ENCODE peak calls at places on chromosomes 2 and 18, in four cellular contexts. One of them, this sample, is unnamed.
A peak's percentile ranks its signal among the peaks of the same experiment; 100 is the strongest.

GRCh38 chr2:104945866-104946265 is 92.0 kb downstream of the POU3F3 start:
- DNase-seq in tibial artery: no peak
- DNase-seq in kidney: no peak
- DNase-seq in GM23338: no peak
- DNase-seq in this sample: no peak

GRCh38 chr2:166653185-166653813 is 159.2 kb upstream of the SCN7A start:
- DNase-seq in tibial artery: no peak
- DNase-seq in kidney: no peak
- DNase-seq in GM23338: no peak
- DNase-seq in this sample: no peak

GRCh38 chr2:207107551-207107950 is 58.2 kb downstream of the KLF7 start:
- DNase-seq in tibial artery: no peak
- DNase-seq in kidney: peak; percentile 49
- DNase-seq in GM23338: no peak
- DNase-seq in this sample: no peak

GRCh38 chr18:10495936-10496335 is 29.9 kb upstream of the NAPG start:
- DNase-seq in tibial artery: no peak
- DNase-seq in kidney: no peak
- DNase-seq in GM23338: no peak
- DNase-seq in this sample: no peak

GRCh38 chr18:55442561-55442960 is 145.4 kb downstream of the TCF4 start:
- DNase-seq in tibial artery: no peak
- DNase-seq in kidney: no peak
- DNase-seq in GM23338: no peak
- DNase-seq in this sample: no peak

GRCh38 chr2:36770542-36771287 is 74.2 kb downstream of the VIT start:
- DNase-seq in tibial artery: no peak
- DNase-seq in kidney: no peak
- DNase-seq in GM23338: peak; percentile 91
- DNase-seq in this sample: peak; percentile 42

GRCh38 chr2:39252888-39253518 is 9.2 kb upstream of the CDKL4 start:
- DNase-seq in tibial artery: no peak
- DNase-seq in kidney: no peak
- DNase-seq in GM23338: no peak
- DNase-seq in this sample: no peak

GRCh38 chr2:97759727-97760407 is 46.5 kb downstream of the ZAP70 start:
- DNase-seq in tibial artery: no peak
- DNase-seq in kidney: no peak
- DNase-seq in GM23338: no peak
- DNase-seq in this sample: no peak

GRCh38 chr2:47904903-47905453 is 1.3 kb downstream of the FBXO11 start:
- DNase-seq in tibial artery: peak; percentile 27
- DNase-seq in kidney: peak; percentile 85
- DNase-seq in GM23338: peak; percentile 56
- DNase-seq in this sample: no peak

GRCh38 chr2:148614332-148615049 is 30.1 kb upstream of the EPC2 start:
- DNase-seq in tibial artery: peak; percentile 22
- DNase-seq in kidney: no peak
- DNase-seq in GM23338: peak; percentile 55
- DNase-seq in this sample: no peak

GRCh38 chr2:205858781-205859478 is 176.6 kb downstream of the NRP2 start:
- DNase-seq in tibial artery: no peak
- DNase-seq in kidney: no peak
- DNase-seq in GM23338: peak; percentile 28
- DNase-seq in this sample: no peak

GRCh38 chr2:65728477-65729180 is 296.2 kb upstream of the SPRED2 start:
- DNase-seq in tibial artery: no peak
- DNase-seq in kidney: no peak
- DNase-seq in GM23338: no peak
- DNase-seq in this sample: no peak

GRCh38 chr2:159201321-159202063 is 85.0 kb downstream of the WDSUB1 start:
- DNase-seq in tibial artery: no peak
- DNase-seq in kidney: no peak
- DNase-seq in GM23338: no peak
- DNase-seq in this sample: peak; percentile 22

GRCh38 chr2:235692076-235692475 is 198.2 kb downstream of the AGAP1 start:
- DNase-seq in tibial artery: no peak
- DNase-seq in kidney: peak; percentile 39
- DNase-seq in GM23338: no peak
- DNase-seq in this sample: no peak

GRCh38 chr2:161028581-161028980 is 131.6 kb upstream of the TANK start:
- DNase-seq in tibial artery: no peak
- DNase-seq in kidney: no peak
- DNase-seq in GM23338: no peak
- DNase-seq in this sample: no peak

GRCh38 chr2:117983040-117983439 is 30.8 kb downstream of the CCDC93 start:
- DNase-seq in tibial artery: no peak
- DNase-seq in kidney: no peak
- DNase-seq in GM23338: no peak
- DNase-seq in this sample: no peak

GRCh38 chr2:203237501-203238238 is 1.1 kb upstream of the CYP20A1 start:
- DNase-seq in tibial artery: no peak
- DNase-seq in kidney: no peak
- DNase-seq in GM23338: no peak
- DNase-seq in this sample: no peak
- H3K4me3 ChIP-seq in tibial artery: peak overlapping the region; percentile 77
- H3K4me3 ChIP-seq in kidney: no peak overlapping the region
- H3K4me3 ChIP-seq in GM23338: peak overlapping the region; percentile 85
- H3K4me3 ChIP-seq in this sample: peak overlapping the region; percentile 97

GRCh38 chr2:50948691-50949090 is 83.2 kb downstream of the NRXN1 start:
- DNase-seq in tibial artery: no peak
- DNase-seq in kidney: no peak
- DNase-seq in GM23338: no peak
- DNase-seq in this sample: no peak

GRCh38 chr2:50943781-50944180 is 88.2 kb downstream of the NRXN1 start:
- DNase-seq in tibial artery: no peak
- DNase-seq in kidney: no peak
- DNase-seq in GM23338: no peak
- DNase-seq in this sample: no peak
- H3K4me3 ChIP-seq in tibial artery: no peak overlapping the region
- H3K4me3 ChIP-seq in kidney: no peak overlapping the region
- H3K4me3 ChIP-seq in GM23338: no peak overlapping the region
- H3K4me3 ChIP-seq in this sample: no peak overlapping the region

DNA sequence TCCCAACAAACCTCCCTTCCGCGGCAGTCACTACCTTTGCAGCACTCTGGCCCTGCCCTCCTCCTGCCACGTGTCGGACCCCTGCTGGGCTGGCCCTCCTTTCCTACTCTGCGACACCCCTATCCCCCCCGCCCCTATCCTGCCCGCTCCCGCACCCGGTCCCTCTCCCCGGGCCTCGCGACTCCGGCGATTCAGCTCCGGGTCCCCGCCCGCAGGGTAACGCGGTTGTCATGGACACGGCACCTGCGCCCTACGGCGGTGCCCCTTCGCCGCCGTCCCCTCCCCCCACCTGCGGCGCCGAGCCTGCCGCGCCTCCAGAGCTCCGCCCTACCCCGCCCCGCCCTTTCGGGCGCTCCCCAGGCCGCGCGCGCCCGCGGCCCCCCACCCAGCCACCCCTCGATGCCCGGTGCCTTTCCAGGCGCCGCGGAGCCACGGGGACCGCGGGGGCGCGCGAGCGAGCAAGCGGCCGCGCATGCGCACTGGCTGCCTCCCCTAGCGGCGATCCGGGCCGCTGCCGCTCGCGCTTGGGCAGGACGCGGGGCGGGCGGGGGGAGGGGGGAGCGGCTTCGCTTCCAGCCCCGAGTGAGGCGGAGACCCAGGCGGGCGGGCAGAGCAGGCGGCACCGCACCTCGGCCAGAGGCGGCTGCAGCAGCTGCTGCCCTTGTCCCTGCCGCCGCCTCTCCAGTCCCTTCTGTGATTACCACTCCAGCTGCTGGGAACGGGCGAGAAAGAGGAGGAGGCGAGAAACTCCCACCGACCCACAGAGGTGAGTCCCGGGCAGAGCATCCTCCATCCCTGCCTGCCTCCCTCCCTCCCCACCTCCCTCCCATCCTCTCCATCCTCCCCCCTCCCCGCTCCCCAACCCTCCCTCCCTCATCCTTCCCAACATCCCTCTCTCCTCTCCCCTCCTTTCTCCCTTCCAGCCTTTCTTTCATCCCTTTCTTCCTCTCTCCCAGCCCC is at the start of gene CTNNA2:
- DNase-seq in tibial artery: no peak
- DNase-seq in kidney: peak; percentile 75
- DNase-seq in GM23338: peak; percentile 92
- DNase-seq in this sample: no peak
- H3K4me3 ChIP-seq in tibial artery: peak within 1 kb of the TSS; percentile 37
- H3K4me3 ChIP-seq in kidney: peak within 1 kb of the TSS; percentile 43
- H3K4me3 ChIP-seq in GM23338: peak within 1 kb of the TSS; percentile 80
- H3K4me3 ChIP-seq in this sample: no peak within 1 kb of the TSS

GRCh38 chr18:34594243-34594642 is 115.9 kb upstream of the DTNA start:
- DNase-seq in tibial artery: no peak
- DNase-seq in kidney: no peak
- DNase-seq in GM23338: no peak
- DNase-seq in this sample: no peak

GRCh38 chr18:34595673-34596072 is 114.4 kb upstream of the DTNA start:
- DNase-seq in tibial artery: no peak
- DNase-seq in kidney: no peak
- DNase-seq in GM23338: peak; percentile 75
- DNase-seq in this sample: no peak

GRCh38 chr18:34591920-34592444 is 118.1 kb upstream of the DTNA start:
- DNase-seq in tibial artery: no peak
- DNase-seq in kidney: peak; percentile 37
- DNase-seq in GM23338: no peak
- DNase-seq in this sample: no peak

GRCh38 chr18:34592961-34593382 is 117.1 kb upstream of the DTNA start:
- DNase-seq in tibial artery: peak; percentile 39
- DNase-seq in kidney: peak; percentile 76
- DNase-seq in GM23338: peak; percentile 75
- DNase-seq in this sample: no peak

GRCh38 chr18:34590503-34590902 is 119.6 kb upstream of the DTNA start:
- DNase-seq in tibial artery: no peak
- DNase-seq in kidney: no peak
- DNase-seq in GM23338: no peak
- DNase-seq in this sample: no peak
- H3K4me3 ChIP-seq in tibial artery: no peak overlapping the region
- H3K4me3 ChIP-seq in kidney: no peak overlapping the region
- H3K4me3 ChIP-seq in GM23338: no peak overlapping the region
- H3K4me3 ChIP-seq in this sample: no peak overlapping the region

DNA sequence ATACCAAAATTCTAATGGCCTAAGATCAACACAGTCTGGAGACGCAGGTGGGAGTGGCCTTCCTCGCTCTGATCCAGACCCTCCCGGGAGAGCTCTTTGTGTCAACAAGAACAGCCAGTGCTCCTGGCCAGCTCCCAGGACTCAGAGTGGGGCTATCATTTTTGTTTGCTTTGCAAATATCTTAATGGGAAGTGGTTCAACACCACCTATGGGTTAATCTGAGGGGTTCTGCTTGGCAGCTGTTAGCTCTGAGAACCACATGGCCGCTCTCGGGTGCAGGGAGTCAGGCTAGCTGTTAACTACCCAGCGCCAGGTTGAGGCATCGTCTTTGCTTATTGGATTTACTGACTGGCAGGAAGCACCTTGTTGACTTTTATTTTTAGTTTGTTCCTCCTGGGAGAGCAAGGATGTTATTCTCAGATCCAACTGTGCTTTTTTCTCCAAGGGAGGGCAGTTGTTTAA is 184.8 kb upstream of the SP5 start:
- DNase-seq in tibial artery: peak; percentile 92
- DNase-seq in kidney: peak; percentile 77
- DNase-seq in GM23338: peak; percentile 61
- DNase-seq in this sample: no peak
- H3K4me3 ChIP-seq in tibial artery: peak overlapping the region; percentile 20
- H3K4me3 ChIP-seq in kidney: no peak overlapping the region
- H3K4me3 ChIP-seq in GM23338: no peak overlapping the region
- H3K4me3 ChIP-seq in this sample: no peak overlapping the region

GRCh38 chr2:240220371-240220770 is 79.9 kb upstream of the OTOS start:
- DNase-seq in tibial artery: no peak
- DNase-seq in kidney: peak; percentile 51
- DNase-seq in GM23338: no peak
- DNase-seq in this sample: no peak
- H3K4me3 ChIP-seq in tibial artery: no peak overlapping the region
- H3K4me3 ChIP-seq in kidney: no peak overlapping the region
- H3K4me3 ChIP-seq in GM23338: no peak overlapping the region
- H3K4me3 ChIP-seq in this sample: no peak overlapping the region

This sample was measured in naive thymus-derived CD4-positive, alpha-beta T cell.